ENCODE peak calls at places on chromosomes 1 and 21, in four cellular contexts. U, Q, C and A are unnamed samples.

GRCh38 chr21:38170283-38170682 is 86.5 kb upstream of the KCNJ15 start:
- DNase-seq in U (no peak), Q (no peak), C (peak), A (no peak)

GRCh38 chr1:20366766-20367602 is 76.3 kb downstream of the VWA5B1 start:
- DNase-seq in U (no peak), Q (no peak), C (no peak), A (no peak)

GRCh38 chr1:114833421-114833820 is 21.2 kb upstream of the SYCP1 start:
- DNase-seq in U (no peak), Q (no peak), C (peak), A (no peak)

GRCh38 chr1:31432592-31433395 is 19.8 kb downstream of the SERINC2 start:
- DNase-seq in U (no peak), Q (no peak), C (no peak), A (no peak)

GRCh38 chr1:151713874-151714273 is 2.7 kb downstream of the CELF3 start:
- DNase-seq in U (no peak), Q (no peak), C (peak), A (no peak)

GRCh38 chr21:33042812-33043211 is 17.1 kb downstream of the OLIG2 start:
- DNase-seq in U (no peak), Q (no peak), C (peak), A (no peak)

GRCh38 chr1:178864326-178864725 is 6.6 kb downstream of the ANGPTL1 start:
- DNase-seq in U (no peak), Q (no peak), C (no peak), A (no peak)

GRCh38 chr21:35051287-35051818 is 2.3 kb upstream of the RUNX1 start:
- DNase-seq in U (peak), Q (peak), C (peak), A (peak)

GRCh38 chr1:72986591-72987290 is 704.4 kb upstream of the NEGR1 start:
- DNase-seq in U (no peak), Q (no peak), C (no peak), A (no peak)

GRCh38 chr1:12031039-12031980 is 12.0 kb downstream of the MIIP start:
- DNase-seq in U (peak), Q (no peak), C (peak), A (no peak)

GRCh38 chr1:205458777-205459566 is 3.1 kb upstream of the BLACAT1 start:
- DNase-seq in U (no peak), Q (no peak), C (peak), A (no peak)

GRCh38 chr21:45118099-45118498 is 43.7 kb downstream of the ADARB1 start:
- DNase-seq in U (no peak), Q (no peak), C (no peak), A (no peak)

GRCh38 chr1:109112056-109112651 is 1.8 kb upstream of the ELAPOR1 start:
- DNase-seq in U (peak), Q (no peak), C (peak), A (no peak)

GRCh38 chr1:25971044-25971881 is 26.6 kb downstream of the PAFAH2 start:
- DNase-seq in U (peak), Q (no peak), C (no peak), A (no peak)

GRCh38 chr1:162023547-162024501 is at the start of gene OLFML2B:
- DNase-seq in U (peak), Q (peak), C (peak), A (peak)

GRCh38 chr1:32333251-32333963 is 2.6 kb downstream of the MARCKSL1 start:
- DNase-seq in U (no peak), Q (no peak), C (no peak), A (no peak)

GRCh38 chr21:39153373-39153772 is 29.9 kb downstream of the PSMG1 start:
- DNase-seq in U (no peak), Q (no peak), C (peak), A (no peak)

GRCh38 chr1:93804412-93804811 is 74.6 kb downstream of the DNTTIP2 start:
- DNase-seq in U (no peak), Q (no peak), C (peak), A (no peak)

GRCh38 chr21:31136891-31137290 is 98.6 kb upstream of the KRTAP19-8 start:
- DNase-seq in U (no peak), Q (peak), C (peak), A (no peak)

GRCh38 chr1:188937965-188938551 is 1539.6 kb downstream of the BRINP3 start:
- DNase-seq in U (no peak), Q (no peak), C (peak), A (no peak)

GRCh38 chr1:160342520-160342919 is 530 bp downstream of the COPA start:
- DNase-seq in U (no peak), Q (no peak), C (no peak), A (no peak)

GRCh38 chr1:53627031-53627430 is 111.9 kb downstream of the GLIS1 start:
- DNase-seq in U (no peak), Q (no peak), C (no peak), A (no peak)

GRCh38 chr1:912740-913301 is 10.9 kb upstream of the SAMD11 start:
- DNase-seq in U (peak), Q (no peak), C (no peak), A (no peak)

GRCh38 chr1:38476784-38477175 is 382.8 kb downstream of the RRAGC start:
- DNase-seq in U (no peak), Q (no peak), C (no peak), A (no peak)

GRCh38 chr21:37337179-37337578 is 29.4 kb upstream of the DYRK1A start:
- DNase-seq in U (no peak), Q (no peak), C (no peak), A (no peak)

GRCh38 chr1:224774378-224774777 is 155.1 kb upstream of the DNAH14 start:
- DNase-seq in U (no peak), Q (no peak), C (peak), A (no peak)

GRCh38 chr1:54253480-54253879 is 53.5 kb downstream of the MRPL37 start:
- DNase-seq in U (no peak), Q (no peak), C (peak), A (no peak)

GRCh38 chr21:22885614-22886013 is 1887.4 kb downstream of the NCAM2 start:
- DNase-seq in U (no peak), Q (no peak), C (no peak), A (no peak)

GRCh38 chr1:1203561-1204424 is 2.6 kb downstream of the TNFRSF18 start:
- DNase-seq in U (peak), Q (no peak), C (no peak), A (peak)

GRCh38 chr1:177164380-177165068 is at the start of gene ASTN1:
- DNase-seq in U (no peak), Q (no peak), C (no peak), A (no peak)

GRCh38 chr1:152626688-152627087 is 3.8 kb upstream of the LCE3A start:
- DNase-seq in U (no peak), Q (no peak), C (peak), A (no peak)

GRCh38 chr1:29197590-29197924 is 15.9 kb upstream of the SRSF4 start:
- DNase-seq in U (peak), Q (no peak), C (peak), A (no peak)

GRCh38 chr1:211326528-211327340 is at the start of gene TRAF5:
- DNase-seq in U (peak), Q (peak), C (peak), A (peak)

GRCh38 chr1:205046870-205047269 is 3.9 kb downstream of the CNTN2 start:
- DNase-seq in U (no peak), Q (no peak), C (no peak), A (no peak)

GRCh38 chr1:205812878-205813754 is at the start of gene SLC41A1:
- DNase-seq in U (peak), Q (peak), C (peak), A (peak)

GRCh38 chr1:154567386-154568164 is at the start of gene CHRNB2:
- DNase-seq in U (peak), Q (peak), C (peak), A (peak)

GRCh38 chr1:98975113-98975512 is 29.5 kb downstream of the PLPPR5 start:
- DNase-seq in U (no peak), Q (no peak), C (no peak), A (no peak)

GRCh38 chr21:21199342-21200102 is 201.3 kb downstream of the NCAM2 start:
- DNase-seq in U (no peak), Q (no peak), C (no peak), A (no peak)

GRCh38 chr1:11188381-11188780 is 774 bp upstream of the ANGPTL7 start:
- DNase-seq in U (no peak), Q (no peak), C (peak), A (no peak)

GRCh38 chr1:205037539-205037938 is 5.5 kb upstream of the CNTN2 start:
- DNase-seq in U (no peak), Q (no peak), C (no peak), A (no peak)

GRCh38 chr1:182718311-182718710 is 33.9 kb upstream of the RGS8 start:
- DNase-seq in U (no peak), Q (no peak), C (no peak), A (no peak)
- TF ChIP-seq CTCF in U (no peak), Q (no peak), C (no peak), A (no peak)

DNA sequence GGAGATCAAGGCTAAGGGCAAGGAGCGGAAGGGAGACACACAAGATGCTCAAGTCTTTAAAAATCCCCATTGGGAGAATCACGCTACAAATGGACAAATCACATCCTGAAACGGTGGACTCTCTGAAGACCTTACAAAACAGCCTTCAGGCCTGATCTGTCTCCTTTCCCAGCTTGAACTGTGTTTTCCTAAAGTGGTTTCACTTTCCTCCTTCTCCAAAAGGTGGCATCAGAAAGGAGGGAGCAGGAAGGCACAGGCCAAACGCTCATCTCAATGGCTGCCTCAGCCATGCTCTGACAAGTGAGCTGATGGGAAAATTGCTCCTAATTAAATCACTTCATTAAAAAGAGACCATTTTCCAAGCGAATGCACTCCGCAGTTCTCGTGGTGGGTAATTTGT is 47.7 kb downstream of the UTP25 start:
- DNase-seq in U (no peak), Q (no peak), C (peak), A (no peak)
- TF ChIP-seq CTCF in U (no peak), Q (no peak), C (peak), A (no peak)

GRCh38 chr1:62391369-62391971 is 45.4 kb upstream of the USP1 start:
- DNase-seq in U (no peak), Q (no peak), C (peak), A (peak)
- TF ChIP-seq CTCF in U (peak), Q (no peak), C (peak), A (peak)

GRCh38 chr21:14767192-14767852 is 221.2 kb upstream of the SAMSN1 start:
- DNase-seq in U (no peak), Q (no peak), C (no peak), A (no peak)

GRCh38 chr21:14762734-14763694 is 216.9 kb upstream of the SAMSN1 start:
- DNase-seq in U (peak), Q (no peak), C (no peak), A (no peak)

GRCh38 chr21:14768042-14768441 is 221.9 kb upstream of the SAMSN1 start:
- DNase-seq in U (no peak), Q (no peak), C (peak), A (no peak)

GRCh38 chr21:14763695-14764064 is 217.6 kb upstream of the SAMSN1 start:
- DNase-seq in U (no peak), Q (no peak), C (no peak), A (no peak)

GRCh38 chr21:14766241-14766640 is 220.1 kb upstream of the SAMSN1 start:
- DNase-seq in U (no peak), Q (no peak), C (no peak), A (no peak)
- TF ChIP-seq CTCF in U (no peak), Q (no peak), C (no peak), A (no peak)

GRCh38 chr1:27575861-27576331 is 28.0 kb downstream of the AHDC1 start:
- DNase-seq in U (peak), Q (peak), C (peak), A (no peak)

GRCh38 chr1:27572679-27573426 is 31.1 kb downstream of the AHDC1 start:
- DNase-seq in U (no peak), Q (peak), C (no peak), A (no peak)

GRCh38 chr1:27576846-27577245 is 27.1 kb downstream of the AHDC1 start:
- DNase-seq in U (no peak), Q (peak), C (no peak), A (no peak)

GRCh38 chr1:27574001-27574781 is 29.8 kb downstream of the AHDC1 start:
- DNase-seq in U (no peak), Q (peak), C (no peak), A (no peak)

GRCh38 chr1:27574871-27575831 is 28.8 kb downstream of the AHDC1 start:
- DNase-seq in U (peak), Q (peak), C (peak), A (no peak)
- TF ChIP-seq CTCF in U (peak), Q (peak), C (peak), A (no peak)

GRCh38 chr1:240189386-240189989 is 97.8 kb downstream of the FMN2 start:
- DNase-seq in U (no peak), Q (no peak), C (peak), A (no peak)
- TF ChIP-seq CTCF in U (peak), Q (peak), C (peak), A (peak)

DNA sequence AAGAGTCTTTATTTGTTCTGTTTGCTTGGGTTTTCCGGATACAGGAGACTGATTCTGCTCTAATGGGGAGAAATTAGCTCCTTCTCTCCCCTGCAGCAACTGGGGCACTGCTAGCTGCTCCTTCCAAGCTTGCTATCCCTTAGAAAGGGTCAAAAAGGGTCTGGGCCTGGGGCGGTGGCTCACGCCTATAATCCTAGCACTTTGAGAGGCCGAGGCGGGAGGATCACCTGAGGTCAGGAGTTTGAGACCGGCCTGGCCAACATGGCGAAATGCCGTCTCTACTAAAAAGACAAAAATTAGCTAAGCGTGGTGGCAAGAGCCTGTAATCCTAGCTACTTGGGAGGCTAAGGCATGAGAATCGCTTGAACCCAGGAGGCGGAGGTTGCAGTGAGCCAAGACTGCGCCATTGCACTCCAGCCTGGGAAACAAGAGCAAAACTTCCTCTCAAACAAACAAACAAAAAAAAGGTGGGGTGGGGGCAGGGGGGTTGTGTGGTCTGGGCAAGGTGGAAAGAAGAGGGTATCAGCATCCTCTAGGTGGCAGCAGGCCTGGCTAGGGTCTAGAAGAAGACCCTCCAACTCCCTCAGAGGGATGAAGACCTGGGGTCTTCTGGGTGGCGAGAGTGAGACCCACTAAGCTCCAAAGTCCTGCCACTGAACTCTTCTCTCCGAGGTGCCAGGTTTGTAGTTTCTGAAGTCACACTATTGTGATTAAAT is 15.4 kb upstream of the TBX15 start:
- DNase-seq in U (no peak), Q (no peak), C (no peak), A (no peak)
- TF ChIP-seq CTCF in U (no peak), Q (no peak), C (no peak), A (no peak)